ENCODE peak calls at places on chromosomes 6 and 20, in six cellular contexts. X is brain microvascular endothelial cell, M is ascending aorta, F is body of pancreas, H is A673, Z is IMR-90. U is an unnamed sample.

GRCh38 chr6:38350882-38351281 is 288.8 kb downstream of the BTBD9 start:
- DNase-seq in H (no peak), M (no peak), Z (peak), X (peak), F (no peak), U (no peak)

GRCh38 chr20:57809661-57810172 is 99.9 kb upstream of the PMEPA1 start:
- DNase-seq in H (no peak), X (no peak), Z (no peak), F (no peak), M (no peak), U (no peak)

GRCh38 chr6:52576392-52577021 is 353 bp downstream of the TRAM2 start:
- DNase-seq in Z (peak), M (peak), H (peak), F (peak), X (peak), U (peak)

GRCh38 chr20:35277127-35277526 is 795 bp downstream of the MMP24OS start:
- DNase-seq in H (no peak), Z (no peak), X (no peak), M (no peak), F (no peak), U (no peak)

GRCh38 chr20:2340136-2340535 is 40.6 kb upstream of the TGM6 start:
- DNase-seq in F (no peak), H (no peak), X (no peak), Z (no peak), M (no peak), U (no peak)

GRCh38 chr20:36320261-36320897 is 14.2 kb downstream of the DLGAP4 start:
- DNase-seq in F (no peak), Z (no peak), X (no peak), H (no peak), M (no peak), U (no peak)

GRCh38 chr6:80003841-80004198 is 629 bp upstream of the TTK start:
- DNase-seq in F (no peak), X (no peak), Z (no peak), M (no peak), H (no peak), U (no peak)

GRCh38 chr6:149089508-149089907 is 228.0 kb upstream of the TAB2 start:
- DNase-seq in X (no peak), M (no peak), H (no peak), Z (no peak), F (no peak), U (peak)

GRCh38 chr20:59561614-59562277 is 42.6 kb upstream of the PHACTR3 start:
- DNase-seq in X (no peak), H (no peak), F (no peak), M (peak), Z (no peak), U (no peak)

GRCh38 chr6:5132741-5133140 is 47.6 kb downstream of the PPP1R3G start:
- DNase-seq in H (peak), F (peak), M (peak), X (peak), Z (peak), U (no peak)

GRCh38 chr20:62372042-62372993 is 5.2 kb upstream of the LAMA5 start:
- DNase-seq in X (no peak), F (no peak), Z (no peak), H (no peak), M (no peak), U (no peak)

GRCh38 chr20:62370115-62370806 is 3.1 kb upstream of the LAMA5 start:
- DNase-seq in H (no peak), X (no peak), F (no peak), M (no peak), Z (peak), U (peak)

GRCh38 chr20:62369508-62370114 is 2.5 kb upstream of the LAMA5 start:
- DNase-seq in X (no peak), H (no peak), F (no peak), M (no peak), Z (no peak), U (no peak)

GRCh38 chr20:62370807-62371587 is 3.9 kb upstream of the LAMA5 start:
- DNase-seq in M (no peak), X (no peak), F (no peak), H (no peak), Z (no peak), U (no peak)

DNA sequence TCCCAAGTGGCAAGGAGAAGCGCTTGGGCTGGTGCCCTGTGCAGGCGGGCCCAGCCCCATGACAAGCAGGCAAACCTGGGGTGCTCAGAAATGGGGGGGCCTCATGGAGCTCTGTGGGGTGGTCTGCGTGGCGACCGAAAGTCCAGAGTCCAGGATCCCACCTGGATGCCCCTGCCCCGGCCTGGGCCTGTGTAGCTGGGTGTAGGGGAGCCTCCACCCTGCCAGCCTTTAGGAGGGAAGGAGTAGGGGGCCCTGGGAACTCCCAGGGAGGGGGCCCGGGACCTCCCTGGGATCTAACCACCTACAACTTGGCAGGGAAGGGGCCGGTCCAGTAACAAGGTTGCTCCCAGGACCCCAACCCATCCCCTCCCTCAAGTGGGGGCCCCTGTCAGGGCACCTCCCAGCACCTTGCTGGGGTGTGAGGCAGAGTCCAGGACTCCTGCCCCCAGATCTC is 4.5 kb upstream of the LAMA5 start:
- DNase-seq in F (no peak), Z (no peak), H (no peak), M (no peak), X (no peak), U (no peak)
- H3K27ac ChIP-seq in F (no peak), Z (no peak), H (no peak), M (peak), X (no peak), U (no peak)

DNA sequence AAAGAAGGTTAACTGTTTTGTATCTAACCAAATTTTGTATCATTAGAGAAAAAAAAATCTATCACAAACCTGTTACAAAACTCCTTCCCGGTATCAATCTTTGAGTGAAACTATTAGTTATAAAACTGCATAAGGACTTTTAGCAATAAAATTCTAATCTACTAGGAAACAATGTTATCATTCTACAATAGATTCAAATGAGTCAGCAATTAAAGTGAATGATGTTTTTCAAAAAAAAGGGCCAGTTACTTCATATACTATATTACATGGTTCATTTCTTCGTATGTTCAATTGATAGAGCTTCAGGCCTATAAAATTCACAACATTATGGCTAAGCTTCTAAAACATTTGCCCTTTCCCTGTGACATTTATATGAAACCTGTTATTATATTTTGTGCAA is 15.6 kb downstream of the ASCC3 start:
- DNase-seq in Z (no peak), F (no peak), M (no peak), H (no peak), X (no peak), U (no peak)
- H3K4me3 ChIP-seq in Z (no peak), F (no peak), M (no peak), H (no peak), X (no peak), U (no peak)

DNA sequence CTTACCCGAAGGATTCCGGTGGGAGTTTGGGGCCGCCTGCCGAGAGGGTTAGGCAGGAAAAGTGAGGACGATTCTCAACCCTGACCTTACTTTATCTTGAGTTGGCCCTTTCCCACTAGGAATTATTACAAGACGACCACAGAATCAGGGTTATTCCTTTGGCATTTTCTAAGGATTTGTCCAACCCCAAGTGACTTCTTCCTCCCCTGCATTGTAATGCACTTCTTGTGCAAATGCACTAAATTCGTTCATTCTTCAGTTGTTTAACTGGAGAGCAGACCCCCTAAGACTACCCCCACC is 411 bp upstream of the TMEM217 start:
- DNase-seq in X (no peak), H (no peak), M (no peak), F (no peak), Z (no peak), U (no peak)
- TF ChIP-seq CTCF in X (peak), H (no peak), M (no peak), F (no peak), Z (no peak), U (no peak)

GRCh38 chr6:22882581-22882980 is 313.2 kb downstream of the HDGFL1 start:
- DNase-seq in M (no peak), H (no peak), F (no peak), X (no peak), Z (no peak), U (no peak)

GRCh38 chr6:22883061-22883717 is 313.8 kb downstream of the HDGFL1 start:
- DNase-seq in X (no peak), M (no peak), Z (no peak), F (no peak), H (no peak), U (no peak)

GRCh38 chr6:22877946-22878705 is 308.8 kb downstream of the HDGFL1 start:
- DNase-seq in M (no peak), H (no peak), Z (peak), F (no peak), X (peak), U (peak)

GRCh38 chr6:22878706-22879105 is 309.3 kb downstream of the HDGFL1 start:
- DNase-seq in F (no peak), Z (peak), H (no peak), M (no peak), X (no peak), U (no peak)

DNA sequence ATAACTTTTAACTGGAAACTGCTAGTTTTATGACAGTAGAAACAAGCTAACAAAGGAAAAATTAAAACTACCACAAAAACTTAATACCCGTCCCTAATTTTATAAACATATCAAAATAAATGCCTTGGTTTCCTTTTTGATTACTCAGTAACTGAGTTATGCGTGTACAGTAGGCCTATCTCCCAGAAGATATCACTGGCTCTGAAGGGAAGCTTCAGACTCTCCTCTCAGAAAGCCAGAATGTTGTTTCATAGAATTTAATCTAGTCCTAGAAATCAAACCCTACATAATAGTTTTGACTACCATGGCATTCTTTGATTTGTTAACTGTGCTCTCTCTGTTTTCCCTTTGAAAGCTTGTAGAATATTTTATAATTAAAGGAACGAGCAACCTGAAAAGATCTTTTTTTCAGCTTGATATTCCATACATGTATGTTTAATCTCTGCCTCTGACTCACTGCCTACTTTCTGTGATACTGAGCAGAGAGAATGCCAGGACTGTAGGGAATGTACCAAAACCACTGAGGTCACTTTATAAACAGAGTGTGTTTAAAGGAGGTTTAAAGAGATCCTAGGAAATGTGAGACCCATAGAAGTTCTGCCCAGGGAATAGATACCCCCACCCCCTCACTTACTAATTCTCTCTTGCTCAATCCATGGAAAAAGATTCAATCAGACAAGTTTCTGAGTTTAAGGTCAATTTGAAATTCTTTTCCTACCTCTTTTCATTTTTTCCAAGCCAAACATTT is 311.5 kb downstream of the HDGFL1 start:
- DNase-seq in Z (peak), H (peak), M (no peak), F (no peak), X (peak), U (peak)
- H3K27ac ChIP-seq in Z (peak), H (no peak), M (peak), F (peak), X (peak), U (peak)

GRCh38 chr6:37242042-37242428 is 15.5 kb upstream of the TBC1D22B start:
- DNase-seq in X (no peak), Z (no peak), H (no peak), M (no peak), F (no peak), U (no peak)
- H3K4me3 ChIP-seq in X (no peak), Z (no peak), H (no peak), M (no peak), F (no peak), U (no peak)

DNA sequence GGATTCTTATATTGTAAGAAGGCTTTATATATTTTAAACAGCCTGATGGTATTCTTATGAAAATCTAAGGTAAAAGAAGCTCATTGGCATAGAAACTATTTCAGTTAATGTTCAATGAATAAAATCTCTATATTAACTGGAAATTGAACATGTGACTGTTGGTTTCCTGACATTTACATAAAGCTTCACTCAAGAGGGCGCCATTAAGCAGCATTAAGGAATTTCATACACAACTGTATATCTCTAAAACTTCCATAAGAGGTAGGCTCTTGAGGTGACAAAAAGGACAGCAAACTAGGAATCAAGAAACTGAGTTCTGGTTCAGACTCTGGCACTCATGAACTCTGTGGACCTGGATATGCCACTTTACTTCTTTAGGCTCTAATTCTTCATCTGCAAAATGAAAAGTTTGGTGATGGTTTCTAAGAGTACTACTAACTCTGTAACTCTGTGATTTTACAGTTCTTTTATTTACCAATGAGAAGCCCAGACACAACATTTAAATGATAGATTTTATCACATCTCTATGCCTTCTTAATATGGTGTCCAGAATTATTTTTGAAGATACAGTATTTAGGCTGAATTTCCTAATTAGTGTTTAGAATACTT is 147.5 kb downstream of the FLRT3 start:
- DNase-seq in F (no peak), Z (peak), M (no peak), X (peak), H (peak), U (peak)
- TF ChIP-seq CTCF in F (no peak), Z (peak), M (no peak), X (peak), H (peak), U (peak)